ENCODE peak calls at places on chromosomes 5 and 9, in ten cellular contexts. G is AG04449, P is sigmoid colon, X is cardiac fibroblast, Z is foreskin fibroblast, S is AG09309, F is OCI-LY7, U is adrenal gland, Q is endothelial cell, V is mammary epithelial cell. J is an unnamed sample.

GRCh38 chr5:133032852-133033742 is 6.7 kb upstream of the ZCCHC10 start:
- DNase-seq in G (no peak), U (no peak), V (no peak), P (no peak), S (no peak), X (no peak), Z (no peak), F (peak), Q (no peak), J (no peak)

GRCh38 chr5:5751987-5752386 is 329.5 kb downstream of the ICE1 start:
- DNase-seq in F (peak), G (no peak), V (no peak), S (no peak), P (no peak), Q (no peak), X (no peak), Z (no peak), U (no peak), J (no peak)

GRCh38 chr9:138045541-138046490 is 168.2 kb downstream of the CACNA1B start:
- DNase-seq in G (no peak), Z (no peak), V (no peak), Q (no peak), S (no peak), P (peak), X (no peak), U (no peak), F (no peak), J (no peak)

GRCh38 chr9:136625101-136626065 is 37.3 kb upstream of the EGFL7 start:
- DNase-seq in Z (peak), F (no peak), G (no peak), V (peak), X (peak), S (no peak), P (peak), U (peak), Q (no peak), J (peak)

GRCh38 chr9:138038244-138038671 is 160.7 kb downstream of the CACNA1B start:
- DNase-seq in Z (no peak), U (no peak), G (no peak), S (no peak), F (no peak), V (no peak), Q (no peak), X (no peak), P (peak), J (no peak)

GRCh38 chr9:123473226-123473625 is 117.2 kb downstream of the CRB2 start:
- DNase-seq in U (no peak), S (no peak), G (no peak), V (no peak), X (no peak), P (no peak), Q (no peak), F (no peak), Z (peak), J (no peak)

GRCh38 chr5:132054697-132055440 is 5.6 kb upstream of the IL3 start:
- DNase-seq in S (no peak), P (peak), Q (no peak), V (no peak), G (no peak), X (no peak), U (no peak), F (no peak), Z (no peak), J (no peak)

GRCh38 chr9:136023401-136024225 is 62.4 kb upstream of the UBAC1 start:
- DNase-seq in Q (no peak), V (peak), Z (peak), S (no peak), U (peak), F (no peak), X (peak), G (peak), P (peak), J (no peak)

GRCh38 chr5:76517334-76517733 is 105.9 kb downstream of the F2RL2 start:
- DNase-seq in F (no peak), G (no peak), X (no peak), S (no peak), Q (no peak), Z (no peak), U (no peak), V (no peak), P (no peak), J (no peak)

GRCh38 chr9:93586290-93587057 is 10.1 kb downstream of the PHF2 start:
- DNase-seq in Z (no peak), X (no peak), U (no peak), Q (no peak), F (no peak), G (no peak), V (no peak), S (no peak), P (no peak), J (no peak)

GRCh38 chr5:143148461-143149170 is 254.9 kb downstream of the NR3C1 start:
- DNase-seq in G (no peak), P (no peak), Q (no peak), F (no peak), X (peak), V (peak), Z (peak), U (no peak), S (peak), J (no peak)

GRCh38 chr5:125865166-125865815 is 557.9 kb upstream of the GRAMD2B start:
- DNase-seq in P (no peak), S (no peak), V (peak), X (peak), U (no peak), Z (peak), Q (no peak), G (no peak), F (no peak), J (no peak)

GRCh38 chr9:117744856-117745389 is 40.7 kb downstream of the TLR4 start:
- DNase-seq in Z (peak), F (no peak), V (no peak), Q (peak), P (no peak), U (no peak), X (no peak), G (no peak), S (no peak), J (no peak)

DNA sequence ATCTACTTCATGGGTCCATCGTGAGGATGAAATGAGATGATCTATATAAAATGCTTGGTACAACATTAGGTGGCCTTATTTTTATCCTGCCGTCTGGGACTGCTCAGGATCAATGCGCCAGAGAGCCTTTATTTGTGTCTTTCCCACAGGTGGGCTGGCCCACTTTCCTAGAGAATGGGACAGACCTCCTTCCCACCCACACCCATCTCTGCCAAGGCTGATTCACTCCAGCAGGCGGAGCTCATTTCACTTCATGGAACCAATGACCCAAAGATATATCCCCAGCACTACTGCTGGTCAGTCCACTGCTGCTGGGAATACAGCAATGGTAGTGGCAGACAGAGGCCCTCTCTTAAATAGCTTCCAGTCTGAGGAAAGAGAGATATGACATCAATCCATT is 35.7 kb downstream of the TGFBI start:
- DNase-seq in V (no peak), Z (peak), X (peak), U (no peak), F (no peak), Q (no peak), P (no peak), G (no peak), S (no peak), J (peak)
- TF ChIP-seq CTCF in V (no peak), Z (no peak), X (peak), U (no peak), F (no peak), Q (no peak), P (no peak), G (no peak), S (peak), J (no peak)

GRCh38 chr5:149348463-149348862 is 3.2 kb downstream of the GRPEL2 start:
- DNase-seq in X (no peak), G (no peak), V (no peak), S (no peak), Q (no peak), P (no peak), U (no peak), Z (no peak), F (no peak), J (no peak)

GRCh38 chr5:149352169-149352568 is 5.7 kb upstream of the PCYOX1L start:
- DNase-seq in V (no peak), U (no peak), P (no peak), Q (no peak), X (no peak), F (no peak), G (no peak), S (no peak), Z (no peak), J (no peak)

GRCh38 chr5:149345892-149346222 is 558 bp downstream of the GRPEL2 start:
- DNase-seq in G (no peak), F (peak), Z (peak), P (no peak), X (peak), Q (no peak), U (peak), S (no peak), V (no peak), J (peak)

GRCh38 chr5:149345147-149345891 is at the start of gene GRPEL2:
- DNase-seq in Z (peak), G (peak), U (peak), S (peak), P (peak), X (peak), V (peak), Q (peak), F (peak), J (peak)

GRCh38 chr5:149349382-149349781 is 4.1 kb downstream of the GRPEL2 start:
- DNase-seq in F (no peak), P (no peak), Q (no peak), S (no peak), Z (no peak), G (no peak), X (no peak), U (no peak), V (no peak), J (no peak)
- TF ChIP-seq CTCF in F (no peak), P (no peak), Q (no peak), S (no peak), Z (no peak), G (no peak), X (no peak), U (no peak), V (no peak), J (no peak)

DNA sequence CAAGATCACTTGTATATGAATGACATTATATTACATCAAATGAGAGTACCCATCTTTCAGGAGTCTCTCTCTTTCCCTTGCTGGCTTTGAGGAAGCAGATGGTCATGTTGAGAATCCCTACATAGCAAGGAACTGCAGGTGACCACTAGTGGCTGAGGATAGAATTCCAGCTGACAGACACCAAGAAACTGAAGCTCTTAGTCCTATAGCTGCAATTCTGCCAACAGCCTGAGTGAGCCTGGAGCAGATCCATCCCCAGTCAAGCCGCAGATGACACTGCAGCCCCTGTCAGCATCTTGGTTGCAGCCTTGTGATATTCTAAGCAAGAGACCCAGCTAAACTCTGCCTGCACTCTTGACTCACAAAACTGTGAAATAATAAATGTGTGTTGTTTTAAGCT is 531.5 kb downstream of the CSNK1G3 start:
- DNase-seq in P (no peak), V (no peak), F (peak), G (no peak), X (no peak), Z (no peak), U (no peak), S (no peak), Q (no peak), J (peak)
- TF ChIP-seq CTCF in P (no peak), V (peak), F (peak), G (no peak), X (peak), Z (no peak), U (no peak), S (no peak), Q (no peak), J (no peak)

GRCh38 chr9:106207298-106207697 is 513.0 kb downstream of the TMEM38B start:
- DNase-seq in P (no peak), S (no peak), F (no peak), V (no peak), Q (no peak), X (no peak), G (no peak), Z (no peak), U (no peak), J (no peak)
- TF ChIP-seq CTCF in P (no peak), S (no peak), F (no peak), V (no peak), Q (no peak), X (no peak), G (no peak), Z (no peak), U (no peak), J (no peak)

DNA sequence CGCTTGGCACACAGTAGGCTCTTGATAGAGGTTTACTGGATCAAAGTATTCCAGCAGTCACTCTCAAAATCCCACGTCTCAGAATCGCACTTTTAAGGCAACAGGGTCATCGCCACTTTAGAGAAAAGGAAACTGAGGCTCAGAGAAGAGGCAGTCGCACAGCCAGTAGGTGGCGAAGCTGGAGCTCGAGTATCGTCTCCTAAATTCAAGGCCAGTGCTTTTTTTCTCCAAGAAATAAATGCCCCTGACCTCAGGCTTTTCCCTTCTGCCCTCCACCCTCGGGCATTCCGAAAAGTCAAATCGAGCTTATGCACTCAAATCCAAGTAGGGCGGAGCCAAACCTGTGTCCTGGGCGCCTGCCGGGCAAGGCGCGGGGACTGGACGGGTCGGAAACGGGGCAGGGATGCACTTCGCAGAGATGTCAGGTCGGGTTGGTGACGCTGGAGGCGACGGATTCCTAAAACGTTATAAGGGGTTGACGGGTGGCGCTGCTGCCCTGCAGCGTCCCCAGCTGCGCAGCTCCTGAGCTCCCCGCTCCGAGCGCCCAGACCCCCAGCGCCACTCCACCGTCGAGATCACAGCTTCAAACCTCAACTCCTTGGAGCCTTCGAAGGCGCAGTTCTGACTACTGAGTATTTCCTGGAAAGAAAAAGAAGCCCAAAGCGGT is 4.7 kb upstream of the FOXB2 start:
- DNase-seq in F (no peak), Z (peak), V (no peak), G (no peak), X (no peak), U (no peak), S (no peak), P (no peak), Q (peak), J (no peak)
- TF ChIP-seq CTCF in F (peak), Z (no peak), V (no peak), G (peak), X (peak), U (no peak), S (peak), P (no peak), Q (no peak), J (no peak)

GRCh38 chr9:77022783-77023440 is 3.5 kb downstream of the FOXB2 start:
- DNase-seq in F (no peak), S (no peak), X (no peak), V (no peak), Z (no peak), U (no peak), P (no peak), Q (peak), G (no peak), J (no peak)
- TF ChIP-seq CTCF in F (no peak), S (no peak), X (no peak), V (no peak), Z (no peak), U (no peak), P (no peak), Q (no peak), G (no peak), J (no peak)

DNA sequence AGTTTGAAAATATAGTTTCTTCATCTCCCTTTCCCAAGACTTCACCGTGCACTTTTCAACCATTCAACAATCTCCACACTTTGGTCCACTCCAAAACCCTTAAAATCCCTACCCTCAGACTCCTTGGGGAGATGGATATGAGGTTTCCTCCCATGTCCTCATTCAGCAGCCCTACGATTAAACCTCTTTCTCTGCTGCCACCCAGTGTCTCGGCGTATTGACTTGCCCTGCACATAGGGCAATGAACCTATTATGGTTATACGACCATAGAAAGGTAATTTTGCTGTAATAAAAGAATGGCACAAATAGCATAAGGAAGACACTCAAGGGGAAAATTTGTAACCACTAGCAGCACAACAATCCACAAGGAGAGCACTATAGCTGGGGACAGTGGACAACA is 803.5 kb downstream of the TLE1 start:
- DNase-seq in S (no peak), P (no peak), U (no peak), X (peak), F (no peak), V (no peak), G (no peak), Z (no peak), Q (no peak), J (no peak)
- TF ChIP-seq CTCF in S (peak), P (no peak), U (no peak), X (peak), F (peak), V (no peak), G (no peak), Z (no peak), Q (no peak), J (no peak)

GRCh38 chr9:18320046-18320445 is 153.9 kb upstream of the ADAMTSL1 start:
- DNase-seq in S (no peak), Z (peak), V (no peak), Q (no peak), P (no peak), U (no peak), G (no peak), F (no peak), X (peak), J (no peak)
- TF ChIP-seq CTCF in S (peak), Z (peak), V (no peak), Q (no peak), P (no peak), U (no peak), G (peak), F (no peak), X (peak), J (no peak)

GRCh38 chr9:22452415-22453010 is 5.9 kb downstream of the DMRTA1 start:
- DNase-seq in U (peak), X (peak), G (no peak), F (peak), Q (peak), P (no peak), V (no peak), S (no peak), Z (peak), J (peak)
- TF ChIP-seq CTCF in U (peak), X (peak), G (peak), F (peak), Q (peak), P (no peak), V (peak), S (peak), Z (peak), J (peak)

J was measured in Calu3.